ENCODE peak calls at places on chromosomes 5 and 9, in seven cellular contexts. One of them, this sample, is unnamed.

GRCh38 chr5:38532165-38532669 is 24.2 kb downstream of the LIFR start:
- DNase-seq in NCI-H460: no peak
- DNase-seq in activated naive CD8-positive, alpha-beta T cell treated with anti-CD3 and anti-CD28 coated beads, Interleukin-2, amount 50 U/mL, for 24 hours: no peak
- DNase-seq in NCI-H510A: peak
- DNase-seq in M059J: no peak
- DNase-seq in stimulated activated CD8-positive, alpha-beta memory T cell treated with anti-CD3 and anti-CD28 coated beads, Interleukin-12 subunit alpha, Interleukin-12 subunit beta, amount 100 ng/mL, for 4 hours: no peak
- DNase-seq in A549: no peak
- DNase-seq in this sample: peak

GRCh38 chr5:84585218-84585617 is 200.5 kb upstream of the EDIL3 start:
- DNase-seq in M059J: no peak
- DNase-seq in A549: no peak
- DNase-seq in stimulated activated CD8-positive, alpha-beta memory T cell treated with anti-CD3 and anti-CD28 coated beads, Interleukin-12 subunit alpha, Interleukin-12 subunit beta, amount 100 ng/mL, for 4 hours: no peak
- DNase-seq in NCI-H460: no peak
- DNase-seq in NCI-H510A: no peak
- DNase-seq in activated naive CD8-positive, alpha-beta T cell treated with anti-CD3 and anti-CD28 coated beads, Interleukin-2, amount 50 U/mL, for 24 hours: no peak
- DNase-seq in this sample: no peak

GRCh38 chr9:27750571-27750970 is 177.3 kb upstream of the C9orf72 start:
- DNase-seq in activated naive CD8-positive, alpha-beta T cell treated with anti-CD3 and anti-CD28 coated beads, Interleukin-2, amount 50 U/mL, for 24 hours: no peak
- DNase-seq in stimulated activated CD8-positive, alpha-beta memory T cell treated with anti-CD3 and anti-CD28 coated beads, Interleukin-12 subunit alpha, Interleukin-12 subunit beta, amount 100 ng/mL, for 4 hours: no peak
- DNase-seq in NCI-H510A: no peak
- DNase-seq in NCI-H460: no peak
- DNase-seq in A549: no peak
- DNase-seq in M059J: no peak
- DNase-seq in this sample: no peak

GRCh38 chr9:21831841-21832509 is 29.5 kb downstream of the MTAP start:
- DNase-seq in NCI-H460: no peak
- DNase-seq in M059J: peak
- DNase-seq in activated naive CD8-positive, alpha-beta T cell treated with anti-CD3 and anti-CD28 coated beads, Interleukin-2, amount 50 U/mL, for 24 hours: peak
- DNase-seq in NCI-H510A: no peak
- DNase-seq in A549: peak
- DNase-seq in stimulated activated CD8-positive, alpha-beta memory T cell treated with anti-CD3 and anti-CD28 coated beads, Interleukin-12 subunit alpha, Interleukin-12 subunit beta, amount 100 ng/mL, for 4 hours: no peak
- DNase-seq in this sample: no peak

GRCh38 chr5:154220625-154221024 is 30.1 kb downstream of the GALNT10 start:
- DNase-seq in M059J: peak
- DNase-seq in NCI-H460: no peak
- DNase-seq in activated naive CD8-positive, alpha-beta T cell treated with anti-CD3 and anti-CD28 coated beads, Interleukin-2, amount 50 U/mL, for 24 hours: no peak
- DNase-seq in NCI-H510A: no peak
- DNase-seq in stimulated activated CD8-positive, alpha-beta memory T cell treated with anti-CD3 and anti-CD28 coated beads, Interleukin-12 subunit alpha, Interleukin-12 subunit beta, amount 100 ng/mL, for 4 hours: no peak
- DNase-seq in A549: no peak
- DNase-seq in this sample: no peak

GRCh38 chr9:93894691-93895079 is 60.5 kb downstream of the BARX1 start:
- DNase-seq in NCI-H510A: no peak
- DNase-seq in stimulated activated CD8-positive, alpha-beta memory T cell treated with anti-CD3 and anti-CD28 coated beads, Interleukin-12 subunit alpha, Interleukin-12 subunit beta, amount 100 ng/mL, for 4 hours: no peak
- DNase-seq in activated naive CD8-positive, alpha-beta T cell treated with anti-CD3 and anti-CD28 coated beads, Interleukin-2, amount 50 U/mL, for 24 hours: no peak
- DNase-seq in M059J: no peak
- DNase-seq in NCI-H460: no peak
- DNase-seq in A549: no peak
- DNase-seq in this sample: no peak

GRCh38 chr5:159826351-159827222 is 89.7 kb upstream of the ADRA1B start:
- DNase-seq in M059J: peak
- DNase-seq in stimulated activated CD8-positive, alpha-beta memory T cell treated with anti-CD3 and anti-CD28 coated beads, Interleukin-12 subunit alpha, Interleukin-12 subunit beta, amount 100 ng/mL, for 4 hours: no peak
- DNase-seq in A549: peak
- DNase-seq in activated naive CD8-positive, alpha-beta T cell treated with anti-CD3 and anti-CD28 coated beads, Interleukin-2, amount 50 U/mL, for 24 hours: no peak
- DNase-seq in NCI-H510A: no peak
- DNase-seq in NCI-H460: peak
- DNase-seq in this sample: no peak

GRCh38 chr5:1502046-1502736 is 21.6 kb downstream of the LPCAT1 start:
- DNase-seq in M059J: no peak
- DNase-seq in NCI-H460: no peak
- DNase-seq in stimulated activated CD8-positive, alpha-beta memory T cell treated with anti-CD3 and anti-CD28 coated beads, Interleukin-12 subunit alpha, Interleukin-12 subunit beta, amount 100 ng/mL, for 4 hours: no peak
- DNase-seq in NCI-H510A: no peak
- DNase-seq in activated naive CD8-positive, alpha-beta T cell treated with anti-CD3 and anti-CD28 coated beads, Interleukin-2, amount 50 U/mL, for 24 hours: no peak
- DNase-seq in A549: no peak
- DNase-seq in this sample: no peak

GRCh38 chr9:73371801-73372200 is 220.1 kb downstream of the ANXA1 start:
- DNase-seq in A549: no peak
- DNase-seq in activated naive CD8-positive, alpha-beta T cell treated with anti-CD3 and anti-CD28 coated beads, Interleukin-2, amount 50 U/mL, for 24 hours: no peak
- DNase-seq in NCI-H510A: no peak
- DNase-seq in NCI-H460: no peak
- DNase-seq in M059J: no peak
- DNase-seq in stimulated activated CD8-positive, alpha-beta memory T cell treated with anti-CD3 and anti-CD28 coated beads, Interleukin-12 subunit alpha, Interleukin-12 subunit beta, amount 100 ng/mL, for 4 hours: no peak
- DNase-seq in this sample: no peak

GRCh38 chr5:116492016-116492623 is 82.5 kb downstream of the SEMA6A start:
- DNase-seq in NCI-H510A: no peak
- DNase-seq in activated naive CD8-positive, alpha-beta T cell treated with anti-CD3 and anti-CD28 coated beads, Interleukin-2, amount 50 U/mL, for 24 hours: peak
- DNase-seq in NCI-H460: no peak
- DNase-seq in A549: no peak
- DNase-seq in M059J: peak
- DNase-seq in stimulated activated CD8-positive, alpha-beta memory T cell treated with anti-CD3 and anti-CD28 coated beads, Interleukin-12 subunit alpha, Interleukin-12 subunit beta, amount 100 ng/mL, for 4 hours: no peak
- DNase-seq in this sample: no peak

GRCh38 chr9:133970581-133970900 is 21.6 kb downstream of the VAV2 start:
- DNase-seq in activated naive CD8-positive, alpha-beta T cell treated with anti-CD3 and anti-CD28 coated beads, Interleukin-2, amount 50 U/mL, for 24 hours: no peak
- DNase-seq in stimulated activated CD8-positive, alpha-beta memory T cell treated with anti-CD3 and anti-CD28 coated beads, Interleukin-12 subunit alpha, Interleukin-12 subunit beta, amount 100 ng/mL, for 4 hours: no peak
- DNase-seq in NCI-H510A: no peak
- DNase-seq in NCI-H460: no peak
- DNase-seq in M059J: no peak
- DNase-seq in A549: no peak
- DNase-seq in this sample: no peak

GRCh38 chr5:154199671-154200220 is 9.2 kb downstream of the GALNT10 start:
- DNase-seq in M059J: peak
- DNase-seq in NCI-H510A: no peak
- DNase-seq in activated naive CD8-positive, alpha-beta T cell treated with anti-CD3 and anti-CD28 coated beads, Interleukin-2, amount 50 U/mL, for 24 hours: no peak
- DNase-seq in A549: no peak
- DNase-seq in NCI-H460: no peak
- DNase-seq in stimulated activated CD8-positive, alpha-beta memory T cell treated with anti-CD3 and anti-CD28 coated beads, Interleukin-12 subunit alpha, Interleukin-12 subunit beta, amount 100 ng/mL, for 4 hours: no peak
- DNase-seq in this sample: no peak

GRCh38 chr5:29175774-29176173 is 2017.7 kb upstream of the CDH6 start:
- DNase-seq in activated naive CD8-positive, alpha-beta T cell treated with anti-CD3 and anti-CD28 coated beads, Interleukin-2, amount 50 U/mL, for 24 hours: no peak
- DNase-seq in M059J: no peak
- DNase-seq in NCI-H510A: no peak
- DNase-seq in A549: no peak
- DNase-seq in stimulated activated CD8-positive, alpha-beta memory T cell treated with anti-CD3 and anti-CD28 coated beads, Interleukin-12 subunit alpha, Interleukin-12 subunit beta, amount 100 ng/mL, for 4 hours: no peak
- DNase-seq in NCI-H460: no peak
- DNase-seq in this sample: no peak

GRCh38 chr9:129237195-129237611 is 59.1 kb upstream of the IER5L start:
- DNase-seq in NCI-H510A: no peak
- DNase-seq in A549: peak
- DNase-seq in M059J: peak
- DNase-seq in activated naive CD8-positive, alpha-beta T cell treated with anti-CD3 and anti-CD28 coated beads, Interleukin-2, amount 50 U/mL, for 24 hours: peak
- DNase-seq in NCI-H460: peak
- DNase-seq in stimulated activated CD8-positive, alpha-beta memory T cell treated with anti-CD3 and anti-CD28 coated beads, Interleukin-12 subunit alpha, Interleukin-12 subunit beta, amount 100 ng/mL, for 4 hours: peak
- DNase-seq in this sample: no peak

GRCh38 chr5:175597718-175598117 is 60.2 kb upstream of the HRH2 start:
- DNase-seq in M059J: no peak
- DNase-seq in A549: no peak
- DNase-seq in stimulated activated CD8-positive, alpha-beta memory T cell treated with anti-CD3 and anti-CD28 coated beads, Interleukin-12 subunit alpha, Interleukin-12 subunit beta, amount 100 ng/mL, for 4 hours: no peak
- DNase-seq in activated naive CD8-positive, alpha-beta T cell treated with anti-CD3 and anti-CD28 coated beads, Interleukin-2, amount 50 U/mL, for 24 hours: no peak
- DNase-seq in NCI-H510A: no peak
- DNase-seq in NCI-H460: no peak
- DNase-seq in this sample: no peak

GRCh38 chr5:34682926-34683623 is 26.9 kb downstream of the RAI14 start:
- DNase-seq in stimulated activated CD8-positive, alpha-beta memory T cell treated with anti-CD3 and anti-CD28 coated beads, Interleukin-12 subunit alpha, Interleukin-12 subunit beta, amount 100 ng/mL, for 4 hours: no peak
- DNase-seq in A549: peak
- DNase-seq in M059J: peak
- DNase-seq in NCI-H460: no peak
- DNase-seq in activated naive CD8-positive, alpha-beta T cell treated with anti-CD3 and anti-CD28 coated beads, Interleukin-2, amount 50 U/mL, for 24 hours: no peak
- DNase-seq in NCI-H510A: no peak
- DNase-seq in this sample: no peak

GRCh38 chr5:154197801-154198461 is 7.4 kb downstream of the GALNT10 start:
- DNase-seq in activated naive CD8-positive, alpha-beta T cell treated with anti-CD3 and anti-CD28 coated beads, Interleukin-2, amount 50 U/mL, for 24 hours: peak
- DNase-seq in M059J: peak
- DNase-seq in NCI-H460: no peak
- DNase-seq in NCI-H510A: peak
- DNase-seq in A549: peak
- DNase-seq in stimulated activated CD8-positive, alpha-beta memory T cell treated with anti-CD3 and anti-CD28 coated beads, Interleukin-12 subunit alpha, Interleukin-12 subunit beta, amount 100 ng/mL, for 4 hours: peak
- DNase-seq in this sample: peak

GRCh38 chr9:23777328-23777727 is 48.7 kb downstream of the ELAVL2 start:
- DNase-seq in NCI-H510A: no peak
- DNase-seq in M059J: no peak
- DNase-seq in NCI-H460: no peak
- DNase-seq in A549: no peak
- DNase-seq in activated naive CD8-positive, alpha-beta T cell treated with anti-CD3 and anti-CD28 coated beads, Interleukin-2, amount 50 U/mL, for 24 hours: no peak
- DNase-seq in stimulated activated CD8-positive, alpha-beta memory T cell treated with anti-CD3 and anti-CD28 coated beads, Interleukin-12 subunit alpha, Interleukin-12 subunit beta, amount 100 ng/mL, for 4 hours: no peak
- DNase-seq in this sample: no peak

GRCh38 chr9:16410601-16411285 is 459.7 kb downstream of the BNC2 start:
- DNase-seq in activated naive CD8-positive, alpha-beta T cell treated with anti-CD3 and anti-CD28 coated beads, Interleukin-2, amount 50 U/mL, for 24 hours: no peak
- DNase-seq in M059J: peak
- DNase-seq in stimulated activated CD8-positive, alpha-beta memory T cell treated with anti-CD3 and anti-CD28 coated beads, Interleukin-12 subunit alpha, Interleukin-12 subunit beta, amount 100 ng/mL, for 4 hours: no peak
- DNase-seq in A549: peak
- DNase-seq in NCI-H510A: no peak
- DNase-seq in NCI-H460: no peak
- DNase-seq in this sample: no peak

GRCh38 chr9:27352457-27353188 is 55.7 kb upstream of the EQTN start:
- DNase-seq in stimulated activated CD8-positive, alpha-beta memory T cell treated with anti-CD3 and anti-CD28 coated beads, Interleukin-12 subunit alpha, Interleukin-12 subunit beta, amount 100 ng/mL, for 4 hours: no peak
- DNase-seq in A549: no peak
- DNase-seq in NCI-H510A: no peak
- DNase-seq in NCI-H460: no peak
- DNase-seq in M059J: no peak
- DNase-seq in activated naive CD8-positive, alpha-beta T cell treated with anti-CD3 and anti-CD28 coated beads, Interleukin-2, amount 50 U/mL, for 24 hours: peak
- DNase-seq in this sample: no peak

GRCh38 chr5:82107277-82107676 is 135.5 kb downstream of the ATG10 start:
- DNase-seq in stimulated activated CD8-positive, alpha-beta memory T cell treated with anti-CD3 and anti-CD28 coated beads, Interleukin-12 subunit alpha, Interleukin-12 subunit beta, amount 100 ng/mL, for 4 hours: no peak
- DNase-seq in activated naive CD8-positive, alpha-beta T cell treated with anti-CD3 and anti-CD28 coated beads, Interleukin-2, amount 50 U/mL, for 24 hours: no peak
- DNase-seq in NCI-H460: peak
- DNase-seq in NCI-H510A: no peak
- DNase-seq in M059J: peak
- DNase-seq in A549: peak
- DNase-seq in this sample: no peak